ENCODE peak calls at places on chromosomes 2 and 18, in ten cellular contexts. V is sigmoid colon, U is kidney epithelial cell, E is prostate gland, G is NB4, K is AG09309, Y is endodermal cell, H is choroid plexus epithelial cell, Q is AG09319, W is progenitor cell of endocrine pancreas. B is an unnamed sample.

GRCh38 chr2:238160206-238161129 is 1.7 kb downstream of the ERFE start:
- DNase-seq in V (no peak), U (no peak), E (no peak), G (peak), K (no peak), Y (peak), H (no peak), Q (no peak), W (no peak), B (no peak)

GRCh38 chr2:9768388-9768787 is 74.9 kb upstream of the TAF1B start:
- DNase-seq in V (no peak), U (no peak), E (no peak), G (no peak), K (no peak), Y (peak), H (peak), Q (no peak), W (peak), B (no peak)

GRCh38 chr18:74457743-74458465 is 796 bp upstream of the DIPK1C start:
- DNase-seq in V (no peak), U (no peak), E (no peak), G (no peak), K (no peak), Y (no peak), H (no peak), Q (no peak), W (no peak), B (peak)

GRCh38 chr18:74450626-74451025 is 6.5 kb downstream of the DIPK1C start:
- DNase-seq in V (no peak), U (no peak), E (no peak), G (no peak), K (no peak), Y (no peak), H (no peak), Q (no peak), W (no peak), B (peak)

GRCh38 chr18:22171839-22172582 is 2.6 kb downstream of the GATA6 start:
- DNase-seq in V (no peak), U (no peak), E (no peak), G (no peak), K (no peak), Y (peak), H (no peak), Q (no peak), W (no peak), B (no peak)

GRCh38 chr2:100757621-100758394 is 62.1 kb upstream of the NPAS2 start:
- DNase-seq in V (peak), U (no peak), E (no peak), G (no peak), K (peak), Y (no peak), H (peak), Q (peak), W (no peak), B (no peak)

GRCh38 chr2:70974592-70974991 is 3.8 kb upstream of the ANKRD53 start:
- DNase-seq in V (no peak), U (no peak), E (no peak), G (no peak), K (no peak), Y (no peak), H (no peak), Q (no peak), W (no peak), B (no peak)

GRCh38 chr2:109612991-109613921 is 510 bp downstream of the SEPTIN10 start:
- DNase-seq in V (peak), U (no peak), E (peak), G (peak), K (no peak), Y (peak), H (peak), Q (no peak), W (no peak), B (peak)

GRCh38 chr2:32009479-32010256 is 1.1 kb downstream of the MEMO1 start:
- DNase-seq in V (peak), U (no peak), E (peak), G (peak), K (no peak), Y (peak), H (peak), Q (no peak), W (peak), B (peak)

GRCh38 chr2:142754182-142754581 is 123.3 kb upstream of the KYNU start:
- DNase-seq in V (no peak), U (no peak), E (no peak), G (no peak), K (no peak), Y (no peak), H (peak), Q (no peak), W (no peak), B (no peak)

GRCh38 chr18:50590625-50591024 is 30.7 kb downstream of the MAPK4 start:
- DNase-seq in V (no peak), U (no peak), E (no peak), G (no peak), K (no peak), Y (no peak), H (no peak), Q (no peak), W (no peak), B (no peak)

GRCh38 chr2:112077814-112078213 is 22.7 kb downstream of the TMEM87B start:
- DNase-seq in V (no peak), U (no peak), E (no peak), G (peak), K (no peak), Y (peak), H (no peak), Q (no peak), W (no peak), B (no peak)

GRCh38 chr18:44589709-44590108 is 91.0 kb upstream of the SETBP1 start:
- DNase-seq in V (no peak), U (no peak), E (peak), G (no peak), K (no peak), Y (no peak), H (peak), Q (peak), W (no peak), B (no peak)

GRCh38 chr2:203925512-203926158 is 10.9 kb upstream of the ICOS start:
- DNase-seq in V (no peak), U (no peak), E (no peak), G (no peak), K (no peak), Y (no peak), H (no peak), Q (no peak), W (no peak), B (no peak)

GRCh38 chr18:22710628-22711380 is 222.3 kb upstream of the RBBP8 start:
- DNase-seq in V (no peak), U (no peak), E (no peak), G (no peak), K (peak), Y (peak), H (peak), Q (no peak), W (no peak), B (no peak)

GRCh38 chr2:182915369-182916326 is 49.2 kb upstream of the FRZB start:
- DNase-seq in V (no peak), U (peak), E (no peak), G (no peak), K (peak), Y (no peak), H (peak), Q (peak), W (no peak), B (no peak)

GRCh38 chr18:58850784-58851469 is 13.8 kb upstream of the ZNF532 start:
- DNase-seq in V (peak), U (no peak), E (no peak), G (no peak), K (no peak), Y (no peak), H (no peak), Q (no peak), W (no peak), B (no peak)

GRCh38 chr18:68822926-68823325 is 25.0 kb downstream of the CCDC102B start:
- DNase-seq in V (no peak), U (no peak), E (no peak), G (peak), K (no peak), Y (no peak), H (no peak), Q (no peak), W (no peak), B (no peak)

GRCh38 chr2:143334837-143335236 is 205.6 kb downstream of the ARHGAP15 start:
- DNase-seq in V (no peak), U (no peak), E (no peak), G (no peak), K (no peak), Y (no peak), H (no peak), Q (no peak), W (no peak), B (no peak)

GRCh38 chr2:219459460-219460311 is 25.0 kb downstream of the SPEG start:
- DNase-seq in V (peak), U (no peak), E (peak), G (peak), K (no peak), Y (peak), H (peak), Q (no peak), W (peak), B (no peak)

GRCh38 chr2:239184968-239185903 is 215.6 kb downstream of the HDAC4 start:
- DNase-seq in V (peak), U (no peak), E (no peak), G (no peak), K (no peak), Y (peak), H (no peak), Q (no peak), W (no peak), B (peak)

GRCh38 chr18:23650963-23651927 is 11.5 kb downstream of the ANKRD29 start:
- DNase-seq in V (no peak), U (peak), E (peak), G (peak), K (peak), Y (no peak), H (peak), Q (peak), W (no peak), B (no peak)

GRCh38 chr2:112841399-112842044 is 4.9 kb upstream of the IL1B start:
- DNase-seq in V (no peak), U (no peak), E (no peak), G (peak), K (no peak), Y (no peak), H (no peak), Q (no peak), W (no peak), B (no peak)

GRCh38 chr2:134231965-134232340 is 21.9 kb upstream of the MGAT5 start:
- DNase-seq in V (no peak), U (no peak), E (no peak), G (no peak), K (peak), Y (no peak), H (peak), Q (no peak), W (no peak), B (no peak)

GRCh38 chr18:22348521-22349316 is 69.0 kb downstream of the CTAGE1 start:
- DNase-seq in V (no peak), U (no peak), E (peak), G (no peak), K (no peak), Y (peak), H (peak), Q (peak), W (peak), B (no peak)

GRCh38 chr2:167114018-167114417 is 225.7 kb downstream of the XIRP2 start:
- DNase-seq in V (no peak), U (no peak), E (no peak), G (no peak), K (no peak), Y (no peak), H (peak), Q (no peak), W (no peak), B (no peak)

GRCh38 chr18:40866013-40866644 is 1088.9 kb upstream of the PIK3C3 start:
- DNase-seq in V (no peak), U (no peak), E (no peak), G (peak), K (no peak), Y (no peak), H (no peak), Q (no peak), W (no peak), B (no peak)

GRCh38 chr2:165105911-165106310 is 97.9 kb downstream of the SCN3A start:
- DNase-seq in V (no peak), U (no peak), E (no peak), G (no peak), K (no peak), Y (no peak), H (no peak), Q (no peak), W (no peak), B (no peak)

GRCh38 chr18:55475916-55476315 is 112.1 kb downstream of the TCF4 start:
- DNase-seq in V (no peak), U (no peak), E (no peak), G (no peak), K (no peak), Y (no peak), H (no peak), Q (no peak), W (no peak), B (no peak)

GRCh38 chr2:109260886-109261700 is 132.1 kb downstream of the SH3RF3 start:
- DNase-seq in V (peak), U (no peak), E (no peak), G (peak), K (no peak), Y (peak), H (peak), Q (no peak), W (no peak), B (no peak)

GRCh38 chr2:218406949-218407703 is 7.5 kb downstream of the CTDSP1 start:
- DNase-seq in V (peak), U (no peak), E (peak), G (peak), K (no peak), Y (peak), H (peak), Q (no peak), W (no peak), B (no peak)

DNA sequence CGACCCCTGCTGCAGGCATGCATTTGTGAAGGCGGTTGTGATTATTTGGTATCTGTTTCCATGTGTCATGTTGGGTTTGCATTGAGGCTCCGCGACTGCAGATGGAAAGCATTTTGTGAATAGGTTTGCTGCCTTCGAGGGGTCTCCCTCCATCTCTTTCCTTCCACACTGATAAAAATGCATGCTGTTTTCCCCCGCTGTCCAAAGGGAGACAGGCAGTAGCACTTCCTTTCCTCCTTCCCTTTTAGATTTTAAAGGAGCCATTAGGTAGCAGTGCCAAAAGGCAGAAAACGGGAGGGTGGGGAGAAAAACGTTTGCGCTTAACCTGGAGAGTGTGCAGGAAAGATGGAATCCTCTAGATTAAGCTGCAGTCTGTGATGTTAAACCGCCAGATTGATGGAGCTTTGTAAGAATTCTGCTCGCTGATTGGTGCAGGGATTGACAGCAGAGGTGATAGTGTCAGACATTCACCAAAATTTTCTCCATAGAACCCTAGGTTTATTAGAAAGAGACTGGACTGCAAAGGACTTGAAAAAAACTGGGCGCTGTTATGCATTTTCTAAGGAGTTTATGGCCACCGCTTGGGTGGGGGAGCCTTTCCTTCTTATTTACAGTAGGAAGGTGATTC is 653 bp downstream of the MAPRE2 start:
- DNase-seq in V (no peak), U (no peak), E (no peak), G (no peak), K (no peak), Y (peak), H (no peak), Q (no peak), W (no peak), B (no peak)
- TF ChIP-seq CTCF in V (no peak), U (no peak), E (no peak), G (no peak), K (no peak), Y (peak), H (no peak), Q (no peak), W (peak), B (no peak)

GRCh38 chr2:236910966-236911495 is 174.7 kb upstream of the COPS8 start:
- DNase-seq in V (no peak), U (no peak), E (no peak), G (no peak), K (no peak), Y (no peak), H (no peak), Q (no peak), W (no peak), B (no peak)
- TF ChIP-seq CTCF in V (no peak), U (no peak), E (no peak), G (no peak), K (no peak), Y (no peak), H (no peak), Q (no peak), W (no peak), B (no peak)

DNA sequence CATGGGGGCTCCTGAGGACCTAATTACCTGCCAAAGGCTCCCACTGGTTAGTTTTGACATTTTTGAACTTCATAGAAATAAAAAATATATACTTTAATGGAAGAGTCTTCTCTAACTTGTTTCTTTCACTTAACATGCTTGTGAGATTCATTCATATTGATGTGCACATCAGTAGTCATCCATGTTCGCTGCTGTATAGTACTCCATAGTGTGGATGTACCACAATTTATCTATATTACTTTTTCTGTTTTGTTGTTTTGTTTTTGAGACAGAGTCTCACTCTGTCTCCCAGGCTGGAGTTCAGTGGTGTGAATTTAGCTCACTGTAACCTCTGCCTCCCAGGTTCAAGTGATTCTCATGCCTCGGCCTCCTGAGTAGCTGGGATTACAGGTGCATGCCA is 22.8 kb upstream of the EMILIN2 start:
- DNase-seq in V (no peak), U (no peak), E (no peak), G (no peak), K (no peak), Y (no peak), H (no peak), Q (no peak), W (no peak), B (no peak)
- TF ChIP-seq CTCF in V (no peak), U (no peak), E (no peak), G (no peak), K (no peak), Y (no peak), H (no peak), Q (no peak), W (no peak), B (no peak)

GRCh38 chr2:66030553-66030952 is 404.4 kb upstream of the MEIS1 start:
- DNase-seq in V (no peak), U (no peak), E (no peak), G (no peak), K (no peak), Y (no peak), H (no peak), Q (no peak), W (no peak), B (no peak)
- TF ChIP-seq CTCF in V (no peak), U (no peak), E (no peak), G (no peak), K (no peak), Y (peak), H (no peak), Q (no peak), W (peak), B (no peak)

GRCh38 chr2:323035-323434 is 35.1 kb upstream of the ALKAL2 start:
- DNase-seq in V (no peak), U (no peak), E (no peak), G (no peak), K (no peak), Y (no peak), H (no peak), Q (no peak), W (no peak), B (no peak)

GRCh38 chr2:319059-319600 is 31.2 kb upstream of the ALKAL2 start:
- DNase-seq in V (no peak), U (no peak), E (no peak), G (peak), K (no peak), Y (no peak), H (no peak), Q (no peak), W (no peak), B (no peak)

GRCh38 chr2:320561-320960 is 32.7 kb upstream of the ALKAL2 start:
- DNase-seq in V (no peak), U (no peak), E (no peak), G (no peak), K (no peak), Y (no peak), H (no peak), Q (no peak), W (no peak), B (no peak)

GRCh38 chr2:317501-318424 is 29.9 kb upstream of the ALKAL2 start:
- DNase-seq in V (no peak), U (no peak), E (no peak), G (peak), K (no peak), Y (peak), H (peak), Q (no peak), W (no peak), B (no peak)

DNA sequence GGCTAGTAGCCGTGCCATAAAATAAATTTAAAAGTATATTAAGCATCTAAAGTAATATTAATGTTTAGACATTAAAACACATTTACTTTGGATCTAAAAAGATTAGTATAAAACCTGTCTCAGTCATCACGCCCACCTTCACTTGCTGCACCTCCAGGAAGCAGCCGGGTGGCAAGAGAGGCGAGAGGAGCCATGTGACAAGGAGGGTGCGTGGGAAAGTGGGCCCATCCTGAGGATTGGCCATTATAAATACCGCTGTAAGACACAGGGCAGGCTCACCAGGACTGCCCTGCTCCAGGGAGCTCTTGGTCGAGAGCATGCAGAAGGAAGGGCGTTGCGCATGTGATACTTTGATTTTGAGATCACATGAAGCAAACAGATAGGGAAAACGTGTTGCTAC is 34.4 kb upstream of the ALKAL2 start:
- DNase-seq in V (no peak), U (no peak), E (no peak), G (no peak), K (no peak), Y (no peak), H (no peak), Q (no peak), W (no peak), B (no peak)
- TF ChIP-seq CTCF in V (no peak), U (no peak), E (no peak), G (no peak), K (no peak), Y (no peak), H (no peak), Q (no peak), W (no peak), B (no peak)

GRCh38 chr18:77423468-77423867 is 173.8 kb downstream of the GALR1 start:
- DNase-seq in V (no peak), U (no peak), E (no peak), G (no peak), K (no peak), Y (no peak), H (no peak), Q (no peak), W (no peak), B (no peak)

GRCh38 chr18:77422974-77423373 is 173.3 kb downstream of the GALR1 start:
- DNase-seq in V (no peak), U (no peak), E (no peak), G (peak), K (no peak), Y (no peak), H (peak), Q (no peak), W (no peak), B (no peak)
- TF ChIP-seq CTCF in V (no peak), U (no peak), E (no peak), G (peak), K (no peak), Y (peak), H (peak), Q (no peak), W (peak), B (no peak)

DNA sequence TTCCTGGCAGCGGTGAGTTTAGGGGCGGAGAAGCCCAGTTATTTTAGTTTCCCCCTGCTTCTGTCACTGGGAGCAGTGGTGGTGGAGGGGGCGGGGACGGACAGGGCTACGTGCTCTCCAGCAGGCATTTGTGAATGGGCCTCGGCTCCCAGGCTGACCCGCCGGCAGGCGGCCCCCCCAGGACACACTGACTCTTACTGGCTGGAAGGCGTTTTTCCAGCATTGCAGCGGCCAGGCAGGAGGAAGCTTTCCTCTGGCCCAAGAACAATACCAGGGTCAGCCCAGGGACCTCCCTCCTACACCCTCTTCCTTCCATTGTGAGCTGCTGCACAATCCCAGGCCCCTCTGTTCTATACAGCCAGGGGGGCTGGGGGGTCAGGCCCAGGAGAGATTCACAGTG is 142.0 kb downstream of the CTIF start:
- DNase-seq in V (peak), U (no peak), E (peak), G (no peak), K (no peak), Y (no peak), H (peak), Q (no peak), W (no peak), B (no peak)
- TF ChIP-seq CTCF in V (no peak), U (no peak), E (peak), G (no peak), K (no peak), Y (no peak), H (peak), Q (no peak), W (no peak), B (no peak)

GRCh38 chr2:236167297-236168109 is 683 bp downstream of the GBX2 start:
- DNase-seq in V (no peak), U (no peak), E (no peak), G (peak), K (no peak), Y (peak), H (peak), Q (no peak), W (no peak), B (no peak)
- TF ChIP-seq CTCF in V (no peak), U (no peak), E (no peak), G (no peak), K (peak), Y (peak), H (peak), Q (peak), W (peak), B (peak)

GRCh38 chr2:14907014-14907612 is 274.6 kb downstream of the LRATD1 start:
- DNase-seq in V (no peak), U (no peak), E (no peak), G (peak), K (no peak), Y (peak), H (no peak), Q (no peak), W (no peak), B (no peak)
- TF ChIP-seq CTCF in V (no peak), U (peak), E (no peak), G (peak), K (no peak), Y (peak), H (no peak), Q (no peak), W (no peak), B (no peak)